ENCODE peak calls at places on chromosomes 11 and 22, in four cellular contexts. K is K562, B is hepatocyte, V is fibroblast of lung. W is an unnamed sample. For H3K79me2, the result is how much of the 10 kb centered on the place peaks cover.

GRCh38 chr22:34599567-34599966 is 466.4 kb upstream of the ISX start:
- DNase-seq in V (no peak), K (no peak), B (no peak), W (no peak)

GRCh38 chr11:69727266-69727665 is 23.4 kb upstream of the FGF19 start:
- DNase-seq in V (no peak), B (no peak), K (no peak), W (no peak)

GRCh38 chr11:115257286-115258077 is 246.7 kb downstream of the CADM1 start:
- DNase-seq in B (no peak), K (no peak), V (no peak), W (no peak)

GRCh38 chr22:42619261-42620063 is 4.8 kb upstream of the POLDIP3 start:
- DNase-seq in B (no peak), V (no peak), K (no peak), W (no peak)

GRCh38 chr11:87173185-87174039 is 135.7 kb downstream of the TMEM135 start:
- DNase-seq in K (no peak), V (peak), B (peak), W (peak)

GRCh38 chr22:37260939-37261338 is 16.9 kb upstream of the RAC2 start:
- DNase-seq in V (peak), K (peak), B (peak), W (peak)

GRCh38 chr11:76277298-76278175 is 71.2 kb upstream of the WNT11 start:
- DNase-seq in K (no peak), B (no peak), V (no peak), W (no peak)

GRCh38 chr11:121555172-121555571 is 102.4 kb upstream of the SORL1-AS1 start:
- DNase-seq in K (no peak), B (no peak), V (no peak), W (no peak)

GRCh38 chr22:28710112-28710888 is 30.7 kb upstream of the TTC28 start:
- DNase-seq in V (peak), B (peak), K (no peak), W (no peak)

GRCh38 chr11:124693142-124693541 is 19.4 kb downstream of the SPA17 start:
- DNase-seq in V (no peak), B (no peak), K (no peak), W (no peak)

GRCh38 chr11:69939551-69940245 is 120.5 kb upstream of the FGF3 start:
- DNase-seq in B (peak), V (peak), K (no peak), W (no peak)

GRCh38 chr11:117597083-117597482 is 199.9 kb downstream of the DSCAML1 start:
- DNase-seq in K (peak), V (peak), B (peak), W (peak)

GRCh38 chr11:74543991-74544390 is 48.4 kb upstream of the POLD3 start:
- DNase-seq in K (no peak), V (no peak), B (peak), W (no peak)

GRCh38 chr11:112610494-112610893 is 349.8 kb upstream of the PLET1 start:
- DNase-seq in V (no peak), K (no peak), B (no peak), W (no peak)

GRCh38 chr11:71999360-71999759 is 651 bp downstream of the IL18BP start:
- DNase-seq in B (no peak), K (no peak), V (peak), W (no peak)

GRCh38 chr22:36979511-36979910 is 39.7 kb downstream of the TST start:
- DNase-seq in K (no peak), B (no peak), V (no peak), W (no peak)

GRCh38 chr11:1092145-1092670 is 17.5 kb downstream of the MUC2 start:
- DNase-seq in V (no peak), B (no peak), K (no peak), W (no peak)

GRCh38 chr11:111272420-111272819 is 25.9 kb upstream of the POU2AF3 start:
- DNase-seq in K (no peak), B (no peak), V (no peak), W (no peak)

GRCh38 chr11:45211732-45212131 is 65.3 kb downstream of the PRDM11 start:
- DNase-seq in V (no peak), K (peak), B (no peak), W (no peak)

GRCh38 chr11:95081412-95081811 is 8.2 kb upstream of the ENDOD1 start:
- DNase-seq in K (no peak), B (no peak), V (peak), W (no peak)

GRCh38 chr11:61514050-61514917 is 5.7 kb downstream of the LRRC10B start:
- DNase-seq in B (no peak), V (no peak), K (no peak), W (no peak)

DNA sequence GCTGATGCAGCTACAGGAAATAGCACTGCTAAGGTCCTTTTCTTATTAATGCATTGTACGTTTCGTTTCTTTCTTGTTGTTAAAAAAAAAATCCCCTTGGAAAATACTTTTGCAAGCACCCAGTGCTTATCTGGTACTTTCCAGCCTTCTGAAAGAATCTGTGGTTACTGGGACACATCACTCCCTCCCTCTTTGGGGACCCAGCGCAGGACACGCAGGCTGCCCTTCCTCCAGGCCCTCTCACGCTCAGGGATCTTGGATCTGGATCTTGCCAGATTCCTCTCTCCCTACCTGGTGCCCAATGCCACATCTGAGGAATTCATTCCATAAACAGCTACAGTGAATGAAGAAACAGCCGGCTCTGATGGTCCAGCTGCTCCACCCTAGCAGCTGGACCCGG is 55.7 kb downstream of the PHF21B start:
- DNase-seq in K (no peak), V (no peak), B (no peak), W (no peak)
- H3K4me2 ChIP-seq in K (no peak), V (no peak), B (no peak), W (no peak)

GRCh38 chr11:68518191-68518590 is 57.6 kb downstream of the PPP6R3 start:
- DNase-seq in B (no peak), V (no peak), K (no peak), W (no peak)
- H3K79me2 ChIP-seq in B (half or more), V (under half), K (half or more), W (half or more)

GRCh38 chr11:67605231-67606011 is 1.3 kb upstream of the NDUFV1 start:
- DNase-seq in V (no peak), B (peak), K (peak), W (no peak)
- H3K4me2 ChIP-seq in V (no peak), B (peak), K (peak), W (no peak)

DNA sequence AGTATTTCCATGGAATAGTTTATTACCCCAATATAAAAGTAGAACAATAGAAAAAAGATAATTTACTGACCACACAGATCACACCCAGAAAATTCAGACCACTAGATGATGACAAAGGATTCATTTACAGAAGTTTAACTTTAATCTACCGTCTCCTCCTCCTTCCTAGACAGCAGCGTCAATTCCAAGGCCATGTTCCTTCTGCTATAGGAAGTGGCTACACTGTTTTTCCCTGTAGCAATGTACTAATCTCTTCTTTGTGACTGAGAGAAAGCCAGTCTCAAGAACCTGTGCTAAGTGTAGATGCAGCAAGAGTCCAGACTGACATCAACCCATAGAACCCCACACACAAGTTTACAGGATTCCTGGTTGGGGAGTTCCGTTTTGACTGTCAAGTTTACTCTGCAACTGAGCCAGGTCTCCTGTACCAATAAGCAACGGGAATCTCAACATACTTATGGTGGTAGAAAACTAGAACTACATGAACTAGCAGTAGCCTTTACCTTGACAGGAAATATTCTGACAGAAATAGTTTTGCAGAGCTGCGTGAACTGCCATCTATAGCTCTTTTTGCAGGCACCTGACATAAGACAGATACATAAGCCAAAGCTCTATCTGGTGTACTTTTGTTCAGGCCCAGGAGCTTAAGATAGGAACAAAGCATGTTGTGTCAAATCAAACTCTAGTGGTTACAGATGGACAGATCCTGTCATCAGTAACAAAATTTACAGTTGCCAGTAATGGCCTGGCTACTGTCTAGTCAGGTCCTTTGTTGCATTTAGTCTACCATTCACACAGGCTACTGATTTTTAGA is 42.9 kb downstream of the MRTFA start:
- DNase-seq in K (peak), V (no peak), B (peak), W (no peak)
- H3K79me2 ChIP-seq in K (under half), V (half or more), B (half or more), W (under half)

DNA sequence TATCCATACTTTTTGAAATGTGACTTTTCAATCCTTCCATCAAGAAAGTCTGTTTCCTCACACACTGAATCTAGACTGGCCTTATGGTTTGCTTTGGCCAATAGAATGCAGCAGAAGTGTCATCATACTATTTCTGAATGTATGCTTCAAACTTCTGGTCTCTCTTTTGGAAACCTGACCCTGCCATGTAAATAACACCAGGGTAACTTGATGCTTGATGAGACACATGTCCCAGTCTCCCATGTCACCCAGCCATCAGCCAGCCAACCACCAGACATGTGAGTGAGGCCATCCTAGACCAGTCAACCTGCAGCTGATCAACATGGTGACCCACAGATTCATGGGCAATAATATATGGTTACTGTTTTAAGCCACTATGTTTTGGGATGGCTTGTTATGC is 29.8 kb upstream of the CAVIN3 start:
- DNase-seq in V (no peak), K (no peak), B (no peak), W (no peak)
- H3K4me2 ChIP-seq in V (no peak), K (no peak), B (no peak), W (no peak)

DNA sequence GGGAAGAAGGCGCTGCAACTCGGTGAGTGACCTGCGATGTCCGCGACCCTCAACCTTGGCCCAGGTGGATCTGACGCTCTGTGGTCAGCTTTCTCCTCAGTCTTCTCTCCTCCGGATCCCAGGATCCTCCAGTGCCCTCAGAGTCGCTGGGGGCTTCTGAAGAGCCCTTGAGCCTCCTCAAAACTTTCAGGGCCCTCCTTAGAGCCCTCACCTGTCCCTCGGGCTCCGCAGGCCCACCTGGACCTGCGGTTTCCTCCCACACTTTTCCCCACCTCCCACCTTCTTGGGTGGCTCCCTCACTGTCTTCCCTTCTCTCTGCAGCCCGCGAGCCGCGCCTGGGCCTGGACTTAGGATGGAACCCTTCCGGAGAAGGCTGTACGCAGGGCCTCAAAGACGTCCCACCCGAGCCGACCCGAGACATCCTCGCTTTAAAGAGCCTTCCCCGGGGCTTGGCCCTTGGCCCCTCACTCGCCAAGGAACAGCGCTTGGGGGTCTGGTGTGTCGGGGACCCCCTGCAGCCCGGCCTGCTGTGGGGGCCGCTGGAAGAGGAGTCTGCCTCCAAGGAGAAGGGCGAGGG is 335 bp downstream of the ZNF408 start:
- DNase-seq in K (peak), V (no peak), B (no peak), W (no peak)
- H3K79me2 ChIP-seq in K (under half), V (under half), B (half or more), W (under half)

GRCh38 chr22:22463855-22464540 is 44.5 kb downstream of the ZNF280B start:
- DNase-seq in K (peak), B (peak), V (peak), W (peak)
- H3K4me2 ChIP-seq in K (no peak), B (peak), V (no peak), W (peak)

GRCh38 chr11:93740802-93741093 is 547 bp downstream of the TAF1D start:
- DNase-seq in B (peak), K (peak), V (peak), W (no peak)

GRCh38 chr11:93744669-93745004 is 3.2 kb downstream of the C11orf54 start:
- DNase-seq in V (no peak), B (no peak), K (no peak), W (no peak)

GRCh38 chr11:93741882-93742226 is 382 bp downstream of the C11orf54 start:
- DNase-seq in B (peak), V (peak), K (peak), W (no peak)

GRCh38 chr11:93741094-93741881 is at the start of the genes C11orf54 and TAF1D:
- DNase-seq in K (peak), V (peak), B (peak), W (peak)

DNA sequence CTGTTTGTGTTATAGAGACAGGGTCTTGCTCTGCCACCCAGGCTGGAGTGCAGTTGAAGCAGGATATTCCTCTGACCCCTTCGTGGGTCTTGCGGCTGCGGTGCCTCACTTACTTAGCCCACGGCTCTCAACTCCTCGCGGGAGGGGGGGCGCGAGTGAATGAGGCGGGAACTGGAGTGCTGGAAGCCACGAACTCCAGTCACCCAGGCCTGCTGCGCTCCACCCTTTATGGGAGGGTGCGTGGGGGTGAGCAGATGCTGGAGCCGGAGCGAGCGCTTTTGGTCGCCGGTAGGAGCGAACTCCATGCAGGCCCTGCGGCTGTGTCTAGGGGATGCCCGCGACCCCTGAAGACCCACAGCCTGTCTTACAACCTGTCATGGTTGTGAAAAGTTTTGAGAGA is 1.8 kb downstream of the C11orf54 start:
- DNase-seq in K (no peak), B (no peak), V (no peak), W (no peak)
- H3K79me2 ChIP-seq in K (under half), B (half or more), V (under half), W (under half)

GRCh38 chr22:25656724-25657123 is 85.3 kb upstream of the MYO18B start:
- DNase-seq in K (no peak), V (no peak), B (no peak), W (no peak)
- H3K4me2 ChIP-seq in K (no peak), V (no peak), B (no peak), W (no peak)